ENCODE peak calls at places on chromosomes 11 and 22, in four cellular contexts. C, Z, R and B are unnamed samples. For H3K27me3, the result is how much of the 10 kb centered on the place peaks cover.

GRCh38 chr11:132610216-132610615 is 922.1 kb downstream of the OPCML start:
- DNase-seq in C (no peak), Z (no peak), R (no peak), B (no peak)

GRCh38 chr22:31313366-31314147 is 21.3 kb upstream of the PIK3IP1 start:
- DNase-seq in C (peak), Z (peak), R (peak), B (peak)

GRCh38 chr11:492416-493226 is 14.4 kb downstream of the RNH1 start:
- DNase-seq in C (peak), Z (no peak), R (no peak), B (no peak)

GRCh38 chr22:17120281-17120680 is 879 bp downstream of the TMEM121B start:
- DNase-seq in C (no peak), Z (peak), R (peak), B (peak)

GRCh38 chr11:128759597-128759996 is 65.7 kb downstream of the FLI1 start:
- DNase-seq in C (no peak), Z (no peak), R (no peak), B (no peak)

GRCh38 chr11:111081021-111081511 is 164.5 kb upstream of the POU2AF2 start:
- DNase-seq in C (no peak), Z (peak), R (no peak), B (no peak)

GRCh38 chr11:55707029-55707428 is 45.0 kb downstream of the OR4C6 start:
- DNase-seq in C (no peak), Z (no peak), R (no peak), B (peak)

GRCh38 chr11:102986815-102987214 is 31.3 kb upstream of the MMP13 start:
- DNase-seq in C (no peak), Z (no peak), R (no peak), B (no peak)

GRCh38 chr22:28345304-28345703 is 334.3 kb downstream of the TTC28 start:
- DNase-seq in C (no peak), Z (peak), R (peak), B (no peak)

GRCh38 chr22:31818481-31819392 is 64.9 kb downstream of the DEPDC5 start:
- DNase-seq in C (no peak), Z (no peak), R (no peak), B (no peak)

GRCh38 chr22:24553597-24554315 is 1.2 kb downstream of the GUCD1 start:
- DNase-seq in C (no peak), Z (no peak), R (peak), B (no peak)

GRCh38 chr11:124075841-124076571 is 34.9 kb upstream of the OR10G7 start:
- DNase-seq in C (peak), Z (no peak), R (no peak), B (no peak)

GRCh38 chr11:58493676-58494075 is 14.2 kb downstream of the OR5B21 start:
- DNase-seq in C (no peak), Z (no peak), R (no peak), B (no peak)

GRCh38 chr22:36925388-36926290 is 12.2 kb downstream of the CSF2RB start:
- DNase-seq in C (no peak), Z (no peak), R (no peak), B (no peak)

GRCh38 chr22:37300551-37301017 is 18.3 kb downstream of the CYTH4 start:
- DNase-seq in C (no peak), Z (no peak), R (no peak), B (no peak)

GRCh38 chr11:4125141-4125540 is 30.5 kb downstream of the RRM1 start:
- DNase-seq in C (no peak), Z (no peak), R (no peak), B (no peak)

GRCh38 chr11:42311504-42311903 is 852.1 kb upstream of the LRRC4C start:
- DNase-seq in C (no peak), Z (no peak), R (no peak), B (no peak)

GRCh38 chr11:27518522-27518921 is 12.0 kb upstream of the LIN7C start:
- DNase-seq in C (no peak), Z (no peak), R (no peak), B (no peak)

GRCh38 chr22:37454857-37455686 is 27.8 kb upstream of the ELFN2 start:
- DNase-seq in C (no peak), Z (peak), R (no peak), B (no peak)

GRCh38 chr11:117819096-117820040 is 5.2 kb downstream of the FXYD2 start:
- DNase-seq in C (peak), Z (peak), R (peak), B (peak)

GRCh38 chr11:65355776-65356393 is 1.3 kb downstream of the TIGD3 start:
- DNase-seq in C (no peak), Z (no peak), R (no peak), B (no peak)

GRCh38 chr22:28441720-28442263 is 237.8 kb downstream of the TTC28 start:
- DNase-seq in C (no peak), Z (peak), R (no peak), B (no peak)

GRCh38 chr11:111205622-111206385 is 39.7 kb upstream of the POU2AF2 start:
- DNase-seq in C (no peak), Z (no peak), R (no peak), B (no peak)

GRCh38 chr11:69366591-69366990 is 72.6 kb downstream of the MYEOV start:
- DNase-seq in C (no peak), Z (no peak), R (no peak), B (no peak)

GRCh38 chr11:78193806-78194205 is 5.1 kb downstream of the USP35 start:
- DNase-seq in C (no peak), Z (no peak), R (no peak), B (no peak)

GRCh38 chr11:109317726-109318125 is 104.3 kb upstream of the C11orf87 start:
- DNase-seq in C (no peak), Z (no peak), R (no peak), B (no peak)

GRCh38 chr11:85595285-85595884 is 31.8 kb downstream of the DLG2 start:
- DNase-seq in C (no peak), Z (peak), R (no peak), B (peak)

GRCh38 chr11:77593883-77594282 is 4.1 kb downstream of the AQP11 start:
- DNase-seq in C (no peak), Z (no peak), R (no peak), B (no peak)

GRCh38 chr11:63667993-63668392 is 3.2 kb downstream of the ATL3 start:
- DNase-seq in C (no peak), Z (no peak), R (no peak), B (no peak)

GRCh38 chr11:17752144-17752543 is 17.6 kb downstream of the KCNC1 start:
- DNase-seq in C (no peak), Z (no peak), R (no peak), B (no peak)

GRCh38 chr11:63553759-63554158 is 9.4 kb downstream of the PLAAT2 start:
- DNase-seq in C (no peak), Z (no peak), R (no peak), B (no peak)

GRCh38 chr11:114154271-114155047 is 94.9 kb downstream of the ZBTB16 start:
- DNase-seq in C (no peak), Z (no peak), R (no peak), B (no peak)

GRCh38 chr11:7351228-7351627 is 99.5 kb downstream of the SYT9 start:
- DNase-seq in C (no peak), Z (no peak), R (no peak), B (no peak)

GRCh38 chr22:29570456-29570855 is 10.5 kb downstream of the NIPSNAP1 start:
- DNase-seq in C (no peak), Z (no peak), R (no peak), B (no peak)

GRCh38 chr22:19760652-19761002 is at the start of gene TBX1:
- DNase-seq in C (no peak), Z (no peak), R (no peak), B (no peak)

GRCh38 chr11:47964546-47964945 is 15.8 kb upstream of the PTPRJ start:
- DNase-seq in C (no peak), Z (no peak), R (no peak), B (no peak)

GRCh38 chr11:111510311-111510710 is 1.9 kb downstream of the BTG4 start:
- DNase-seq in C (no peak), Z (no peak), R (no peak), B (no peak)

GRCh38 chr11:2194877-2195755 is 23.5 kb upstream of the TH start:
- DNase-seq in C (peak), Z (peak), R (no peak), B (peak)

GRCh38 chr11:12243511-12243910 is 133.1 kb downstream of the MICAL2 start:
- DNase-seq in C (no peak), Z (no peak), R (no peak), B (no peak)
- H3K27me3 ChIP-seq in C (under half), Z (under half), R (under half), B (under half)

DNA sequence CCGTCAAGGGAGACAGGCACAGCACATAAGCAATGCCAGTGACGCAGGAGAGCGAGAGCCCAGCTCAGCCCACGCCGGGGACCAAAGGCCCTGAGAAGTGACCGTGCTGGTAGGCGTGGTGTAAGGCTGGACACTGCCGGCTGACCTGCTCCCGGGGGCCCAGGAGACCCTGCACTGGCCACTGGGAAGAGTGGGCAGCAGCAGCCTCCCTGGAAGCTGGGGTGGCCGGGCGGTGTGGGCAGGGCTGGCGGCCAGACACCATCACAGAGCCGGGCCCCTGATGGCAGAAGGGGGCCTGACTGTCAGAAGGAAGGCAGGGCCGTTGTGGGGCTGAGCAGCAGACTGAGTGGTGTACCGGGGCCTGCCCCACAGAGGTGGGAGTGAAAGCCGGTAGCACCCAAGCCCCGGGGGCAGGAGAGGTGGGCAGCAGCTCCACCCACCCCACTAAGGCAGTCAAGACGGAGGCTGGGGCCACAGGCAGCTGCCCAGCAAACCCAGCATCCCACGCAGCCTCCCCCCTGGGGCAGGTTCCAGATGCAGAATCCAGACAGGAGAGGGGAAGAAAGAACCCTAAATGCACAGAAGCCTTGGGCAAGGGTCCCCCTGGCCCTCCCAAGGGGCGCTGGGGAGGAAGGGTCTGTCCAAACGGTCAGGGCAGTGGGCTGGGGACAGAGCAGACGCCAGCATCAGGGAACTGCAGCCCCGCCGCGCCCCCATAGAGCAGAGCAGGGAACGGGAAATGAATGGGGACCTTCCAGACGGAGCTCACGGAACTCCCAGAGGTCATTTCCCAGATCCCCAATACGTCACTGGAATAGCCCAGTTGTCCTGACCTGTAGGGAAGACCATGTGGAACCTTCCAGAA is 205.2 kb downstream of the BRD1 start:
- DNase-seq in C (no peak), Z (no peak), R (no peak), B (no peak)
- H3K27me3 ChIP-seq in C (under half), Z (under half), R (under half), B (under half)

GRCh38 chr22:20811971-20812660 is 38.2 kb downstream of the SERPIND1 start:
- DNase-seq in C (no peak), Z (no peak), R (no peak), B (no peak)

GRCh38 chr22:20808844-20809243 is 34.9 kb downstream of the SERPIND1 start:
- DNase-seq in C (no peak), Z (no peak), R (no peak), B (no peak)

GRCh38 chr22:20809538-20810185 is 35.7 kb downstream of the SERPIND1 start:
- DNase-seq in C (no peak), Z (no peak), R (no peak), B (no peak)

GRCh38 chr22:20811171-20811570 is 37.3 kb downstream of the SERPIND1 start:
- DNase-seq in C (no peak), Z (no peak), R (no peak), B (no peak)

GRCh38 chr22:20810645-20811044 is 36.7 kb downstream of the SERPIND1 start:
- DNase-seq in C (no peak), Z (no peak), R (no peak), B (no peak)
- H3K27me3 ChIP-seq in C (under half), Z (under half), R (under half), B (under half)

GRCh38 chr11:13857828-13858227 is 104.7 kb upstream of the SPON1 start:
- DNase-seq in C (no peak), Z (no peak), R (no peak), B (no peak)
- H3K27me3 ChIP-seq in C (under half), Z (under half), R (under half), B (under half)

DNA sequence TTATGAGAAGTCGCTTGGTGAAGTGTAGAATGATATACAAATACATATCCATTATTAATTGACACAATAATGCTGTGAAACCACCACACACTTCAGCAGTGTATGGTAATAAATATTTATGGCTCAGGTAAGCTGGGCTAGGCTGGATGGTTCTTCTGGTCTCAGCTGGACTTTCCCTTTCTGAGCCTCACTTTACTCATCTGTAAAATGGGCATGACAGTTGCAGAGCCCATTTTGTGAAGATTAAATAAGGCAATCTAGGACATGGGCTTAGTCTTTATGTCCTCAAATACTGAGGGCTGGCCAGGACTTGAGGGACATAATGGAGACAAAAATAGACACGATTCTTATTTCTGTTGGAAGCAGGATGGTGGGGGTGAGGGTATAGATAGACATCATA is 196.1 kb downstream of the MIAT start:
- DNase-seq in C (no peak), Z (no peak), R (no peak), B (no peak)
- H3K27me3 ChIP-seq in C (under half), Z (under half), R (under half), B (under half)